ENCODE peak calls at places on chromosomes 5 and 9, in seven cellular contexts. P is T-helper 1 cell; F is OCI-LY7; L is CD4-positive, alpha-beta T cell; W is cardiac muscle cell; H is nephron progenitor cell; T is stimulated activated naive CD8-positive, alpha-beta T cell treated with anti-CD3 and anti-CD28 coated beads, Interleukin-15, Interleukin-2, amounts not matched to agents 100 U/mL and 50 U/mL, for 24 hours. R is an unnamed sample.
A peak's percentile ranks its signal among the peaks of the same experiment; 100 is the strongest.

GRCh38 chr5:98593418-98593817 is 180.0 kb upstream of the RGMB start:
- DNase-seq in P (no peak), F (no peak), L (no peak), W (peak; percentile 6), H (no peak), T (no peak), R (peak; percentile 14)

GRCh38 chr5:122507581-122507980 is 195.5 kb downstream of the SNCAIP start:
- DNase-seq in P (no peak), F (no peak), L (no peak), W (no peak), H (no peak), T (no peak), R (no peak)

GRCh38 chr5:93092349-93093105 is 488.5 kb downstream of the NR2F1-AS1 start:
- DNase-seq in P (no peak), F (no peak), L (no peak), W (peak; percentile 75), H (no peak), T (no peak), R (no peak)

GRCh38 chr5:100974082-100974481 is 71.0 kb upstream of the ST8SIA4 start:
- DNase-seq in P (no peak), F (no peak), L (no peak), W (no peak), H (no peak), T (no peak), R (no peak)

GRCh38 chr5:134463176-134463720 is 51.6 kb upstream of the CDKN2AIPNL start:
- DNase-seq in P (no peak), F (no peak), L (no peak), W (no peak), H (no peak), T (no peak), R (no peak)

GRCh38 chr9:114058688-114059046 is 19.4 kb downstream of the AMBP start:
- DNase-seq in P (no peak), F (no peak), L (no peak), W (no peak), H (no peak), T (no peak), R (no peak)

GRCh38 chr9:110095776-110096175 is 112.2 kb downstream of the C9orf152 start:
- DNase-seq in P (no peak), F (no peak), L (no peak), W (peak; percentile 78), H (no peak), T (no peak), R (no peak)

GRCh38 chr5:110063640-110064592 is 374.2 kb downstream of the MAN2A1 start:
- DNase-seq in P (peak; percentile 42), F (no peak), L (no peak), W (no peak), H (no peak), T (no peak), R (no peak)

GRCh38 chr5:83724915-83725314 is 4.3 kb upstream of the HAPLN1 start:
- DNase-seq in P (no peak), F (no peak), L (no peak), W (no peak), H (no peak), T (no peak), R (no peak)

GRCh38 chr5:170179626-170180025 is 53.2 kb upstream of the C5orf58 start:
- DNase-seq in P (no peak), F (no peak), L (no peak), W (no peak), H (no peak), T (no peak), R (no peak)

GRCh38 chr5:109411627-109412026 is 1.9 kb upstream of the PJA2 start:
- DNase-seq in P (peak; percentile 41), F (no peak), L (no peak), W (peak; percentile 86), H (no peak), T (no peak), R (no peak)

GRCh38 chr5:151081426-151082273 is 816 bp upstream of the TNIP1 start:
- DNase-seq in P (no peak), F (no peak), L (no peak), W (peak; percentile 86), H (no peak), T (no peak), R (no peak)

GRCh38 chr5:37816883-37817282 is 23.0 kb downstream of the GDNF start:
- DNase-seq in P (no peak), F (no peak), L (no peak), W (no peak), H (no peak), T (no peak), R (no peak)

GRCh38 chr9:70924380-70924779 is 197.0 kb downstream of the TRPM3 start:
- DNase-seq in P (no peak), F (no peak), L (no peak), W (peak; percentile 84), H (no peak), T (no peak), R (no peak)

GRCh38 chr5:130549884-130550552 is 615.0 kb downstream of the HINT1 start:
- DNase-seq in P (no peak), F (no peak), L (no peak), W (peak; percentile 78), H (no peak), T (no peak), R (no peak)